ENCODE peak calls at places on chromosome 9, in ten cellular contexts. H is Karpas-422, A is HCT116, X is IMR-90, F is mesenchymal stem cell, K is mesendoderm, U is trophoblast cell, I is GM23338, S is PC-9, T is OCI-LY7. V is an unnamed sample. For H3K4me1, the result is how much of the 10 kb centered on the place peaks cover.

GRCh38 chr9:124040935-124041816 is 29.6 kb downstream of the LHX2 start:
- DNase-seq in H (peak), S (peak), U (peak), A (no peak), X (no peak), K (no peak), I (peak), T (peak), F (no peak), V (peak)

GRCh38 chr9:18071651-18072060 is 402.3 kb upstream of the ADAMTSL1 start:
- DNase-seq in T (no peak), K (no peak), F (no peak), I (no peak), H (no peak), U (no peak), A (no peak), S (no peak), X (peak), V (no peak)

GRCh38 chr9:72687331-72687730 is 165.9 kb downstream of the TMC1 start:
- DNase-seq in F (no peak), S (no peak), I (no peak), K (no peak), A (no peak), X (no peak), T (no peak), U (no peak), H (no peak), V (no peak)

GRCh38 chr9:78557540-78557939 is 260.6 kb downstream of the PSAT1 start:
- DNase-seq in F (no peak), S (no peak), A (no peak), U (no peak), H (no peak), X (peak), K (no peak), I (no peak), T (no peak), V (no peak)

GRCh38 chr9:119868694-119869093 is 499.5 kb upstream of the BRINP1 start:
- DNase-seq in S (no peak), F (no peak), I (no peak), T (no peak), H (no peak), A (no peak), X (no peak), K (peak), U (no peak), V (no peak)

GRCh38 chr9:90893706-90894105 is 92.1 kb downstream of the SYK start:
- DNase-seq in A (no peak), I (no peak), S (no peak), F (no peak), H (no peak), T (no peak), U (no peak), K (no peak), X (no peak), V (no peak)

GRCh38 chr9:91966503-91966902 is 16.5 kb upstream of the ROR2 start:
- DNase-seq in F (no peak), H (no peak), U (no peak), T (no peak), X (peak), S (no peak), K (no peak), A (no peak), I (no peak), V (no peak)

GRCh38 chr9:94881454-94881853 is 155.0 kb downstream of the AOPEP start:
- DNase-seq in K (no peak), U (no peak), F (no peak), I (no peak), S (no peak), X (no peak), T (no peak), A (no peak), H (no peak), V (no peak)

GRCh38 chr9:17130285-17130684 is 4.6 kb upstream of the CNTLN start:
- DNase-seq in S (no peak), X (no peak), T (no peak), A (no peak), H (no peak), U (no peak), F (no peak), K (no peak), I (no peak), V (no peak)

GRCh38 chr9:112784020-112784788 is 33.6 kb downstream of the SNX30 start:
- DNase-seq in F (peak), K (peak), I (peak), H (no peak), S (no peak), U (no peak), T (no peak), X (peak), A (no peak), V (no peak)

GRCh38 chr9:137439158-137439714 is 1.9 kb downstream of the ENTPD8 start:
- DNase-seq in H (no peak), X (no peak), U (no peak), K (no peak), F (no peak), S (no peak), A (no peak), I (no peak), T (no peak), V (no peak)

GRCh38 chr9:125517577-125517976 is 189.4 kb downstream of the MAPKAP1 start:
- DNase-seq in K (no peak), F (no peak), S (no peak), H (no peak), U (no peak), I (peak), A (no peak), T (no peak), X (no peak), V (no peak)

GRCh38 chr9:14546693-14547092 is 146.5 kb downstream of the ZDHHC21 start:
- DNase-seq in F (no peak), A (no peak), U (no peak), H (no peak), S (no peak), X (no peak), I (no peak), K (no peak), T (no peak), V (no peak)

GRCh38 chr9:20606637-20607036 is 15.7 kb downstream of the MLLT3 start:
- DNase-seq in I (peak), F (no peak), T (no peak), K (no peak), H (no peak), X (no peak), A (no peak), U (no peak), S (no peak), V (no peak)

GRCh38 chr9:133907302-133907880 is 84.7 kb downstream of the VAV2 start:
- DNase-seq in F (no peak), A (no peak), K (no peak), S (no peak), T (no peak), U (no peak), I (no peak), X (no peak), H (no peak), V (no peak)
- H3K4me2 ChIP-seq in F (no peak), A (no peak), K (no peak), S (no peak), T (no peak), U (no peak), I (no peak), X (no peak), H (no peak), V (no peak)

DNA sequence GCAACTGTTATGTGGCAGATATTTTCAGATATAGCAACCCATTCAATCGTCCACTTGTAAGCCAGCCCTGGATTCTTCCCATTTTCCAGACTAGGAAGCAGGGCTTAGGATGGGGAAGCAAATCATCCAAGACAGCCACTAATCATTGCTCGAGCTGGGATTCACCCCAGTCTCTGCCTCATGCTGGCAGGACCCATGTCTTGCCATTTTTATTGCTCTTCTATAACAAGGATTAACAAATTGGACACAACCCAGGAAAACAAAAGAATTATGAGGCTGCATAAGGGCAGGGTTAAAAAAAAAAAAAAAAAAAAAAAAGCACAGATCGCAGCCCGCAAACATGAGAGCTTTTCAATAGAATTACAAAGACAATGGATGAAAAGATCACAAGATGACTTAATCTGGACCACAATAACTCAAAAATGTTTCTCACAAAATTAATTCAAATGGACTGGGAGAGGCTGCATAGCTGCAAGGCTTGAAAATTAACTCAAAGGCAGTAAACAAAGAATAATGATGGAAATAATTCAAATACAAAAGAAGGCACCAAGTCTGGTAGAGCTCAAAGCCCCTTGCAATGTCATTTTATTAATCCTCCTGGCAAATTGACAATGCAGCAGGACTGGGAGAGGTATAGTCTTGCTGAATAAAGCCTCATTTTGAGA is 40.6 kb downstream of the ASTN2 start:
- DNase-seq in H (no peak), S (no peak), I (no peak), U (no peak), A (no peak), T (no peak), X (no peak), K (no peak), F (no peak), V (no peak)
- H3K4me1 ChIP-seq in H (under half), S (under half), I (half or more), U (under half), A (under half), T (under half), X (under half), K (under half), F (under half), V (under half)

GRCh38 chr9:133035669-133036068 is 4.9 kb downstream of the GTF3C5 start:
- DNase-seq in X (no peak), U (no peak), S (no peak), I (no peak), K (no peak), A (no peak), T (no peak), F (no peak), H (no peak), V (no peak)

GRCh38 chr9:133041958-133042357 is 11.2 kb downstream of the GTF3C5 start:
- DNase-seq in I (no peak), S (no peak), X (no peak), A (no peak), K (no peak), U (no peak), T (no peak), F (no peak), H (no peak), V (no peak)

GRCh38 chr9:133042676-133043075 is 11.9 kb downstream of the GTF3C5 start:
- DNase-seq in S (no peak), T (no peak), U (no peak), F (no peak), A (no peak), H (no peak), X (no peak), I (no peak), K (no peak), V (no peak)

GRCh38 chr9:133032171-133032570 is 1.4 kb downstream of the GTF3C5 start:
- DNase-seq in I (no peak), A (no peak), H (no peak), K (no peak), X (no peak), F (no peak), S (no peak), T (no peak), U (no peak), V (no peak)

DNA sequence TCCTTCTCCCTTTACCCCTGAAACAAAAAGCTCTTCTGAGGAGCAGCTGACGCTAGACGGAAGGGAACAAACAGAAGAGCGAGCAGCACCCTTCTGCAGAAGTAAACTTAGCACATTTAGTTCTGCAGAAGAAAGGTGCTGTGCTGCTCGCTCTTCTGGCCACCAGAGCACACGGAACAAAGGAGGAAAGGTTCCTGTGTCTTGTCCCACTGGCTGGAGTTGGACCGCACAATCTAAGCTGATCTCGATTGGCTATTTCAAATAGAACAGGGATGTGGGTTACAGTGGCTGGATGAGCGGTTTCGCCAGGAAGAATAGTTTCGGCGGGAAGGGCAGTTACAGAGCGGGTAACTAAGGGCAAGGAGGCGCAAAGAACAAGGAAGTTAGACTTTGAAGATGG is 7.0 kb downstream of the GTF3C5 start:
- DNase-seq in K (no peak), F (no peak), U (no peak), I (no peak), H (no peak), T (no peak), X (no peak), S (no peak), A (no peak), V (no peak)
- H3K4me2 ChIP-seq in K (no peak), F (no peak), U (no peak), I (no peak), H (no peak), T (no peak), X (no peak), S (no peak), A (no peak), V (no peak)

GRCh38 chr9:129491486-129491855 is 129.4 kb downstream of the C9orf50 start:
- DNase-seq in H (no peak), F (no peak), U (no peak), T (no peak), A (no peak), S (no peak), X (no peak), I (no peak), K (no peak), V (no peak)
- H3K4me1 ChIP-seq in H (under half), F (half or more), U (half or more), T (under half), A (half or more), S (half or more), X (half or more), I (under half), K (under half), V (under half)

GRCh38 chr9:116345817-116346216 is 192.2 kb downstream of the PAPPA start:
- DNase-seq in T (no peak), U (no peak), I (no peak), F (no peak), A (no peak), K (no peak), X (no peak), S (no peak), H (no peak), V (no peak)
- H3K4me2 ChIP-seq in T (no peak), U (no peak), I (no peak), F (no peak), A (no peak), K (no peak), X (no peak), S (no peak), H (no peak), V (no peak)

DNA sequence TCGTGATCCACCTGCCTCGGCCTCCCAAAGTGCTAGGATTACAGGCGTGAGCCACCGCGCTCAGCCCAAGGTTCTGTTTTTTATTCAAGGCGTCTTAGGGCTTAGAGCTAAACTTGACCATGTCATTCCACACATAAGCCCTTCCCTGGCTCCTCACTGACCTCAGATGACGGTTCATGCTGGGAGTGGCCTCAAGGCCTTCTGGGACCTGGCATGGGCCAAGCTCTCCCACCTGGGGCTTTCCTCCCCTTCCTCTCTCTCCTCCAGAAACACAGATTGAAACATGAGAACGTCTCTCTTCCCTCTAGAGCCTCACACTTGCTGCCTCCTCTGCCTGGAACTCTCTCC is 155.5 kb upstream of the IER5L start:
- DNase-seq in X (no peak), I (peak), H (no peak), T (no peak), K (peak), A (peak), S (peak), F (peak), U (peak), V (no peak)
- H3K4me1 ChIP-seq in X (under half), I (under half), H (under half), T (under half), K (under half), A (under half), S (under half), F (under half), U (under half), V (under half)

V was measured in MM.1S.